ENCODE peak calls at places on chromosomes 7 and 10, in eight cellular contexts. K is lower lobe of right lung; M is MM.1S; T is CD8-positive, alpha-beta T cell; E is IMR-90; J is astrocyte; O is body of pancreas; R is left ventricle myocardium inferior. I is an unnamed sample. For H3K4me1, the result is how much of the 10 kb centered on the place peaks cover.

GRCh38 chr7:28708033-28708451 is 250.1 kb downstream of the TRIL start:
- DNase-seq in K (no peak), M (no peak), T (no peak), E (peak), J (peak), O (no peak), R (no peak), I (no peak)

GRCh38 chr7:133672866-133673265 is 420.0 kb downstream of the EXOC4 start:
- DNase-seq in K (no peak), M (no peak), T (no peak), E (no peak), J (no peak), O (no peak), R (no peak), I (no peak)

GRCh38 chr7:100586266-100587025 is at the start of gene FBXO24:
- DNase-seq in K (peak), M (peak), T (peak), E (peak), J (peak), O (peak), R (peak), I (peak)

GRCh38 chr7:6226194-6226799 is 46.1 kb downstream of the CYTH3 start:
- DNase-seq in K (no peak), M (no peak), T (no peak), E (peak), J (peak), O (no peak), R (no peak), I (no peak)

GRCh38 chr10:88964360-88964759 is 11.8 kb upstream of the ACTA2 start:
- DNase-seq in K (no peak), M (no peak), T (no peak), E (no peak), J (no peak), O (no peak), R (no peak), I (no peak)

GRCh38 chr7:6294839-6295238 is 22.4 kb upstream of the CYTH3 start:
- DNase-seq in K (no peak), M (no peak), T (no peak), E (no peak), J (no peak), O (no peak), R (no peak), I (no peak)

GRCh38 chr10:105188737-105189463 is 547.8 kb downstream of the SORCS3 start:
- DNase-seq in K (no peak), M (no peak), T (no peak), E (no peak), J (peak), O (no peak), R (no peak), I (no peak)

GRCh38 chr7:16638282-16639265 is 7.0 kb downstream of the ANKMY2 start:
- DNase-seq in K (no peak), M (no peak), T (no peak), E (no peak), J (no peak), O (no peak), R (no peak), I (no peak)

GRCh38 chr10:69681436-69681835 is 51.4 kb downstream of the FAM241B start:
- DNase-seq in K (no peak), M (no peak), T (no peak), E (no peak), J (no peak), O (no peak), R (no peak), I (no peak)

GRCh38 chr7:75679060-75679459 is 59.7 kb downstream of the HIP1 start:
- DNase-seq in K (no peak), M (no peak), T (no peak), E (no peak), J (no peak), O (no peak), R (no peak), I (no peak)

GRCh38 chr10:110022716-110023504 is 15.1 kb downstream of the ADD3 start:
- DNase-seq in K (no peak), M (no peak), T (no peak), E (no peak), J (no peak), O (no peak), R (no peak), I (no peak)

GRCh38 chr7:156155988-156156733 is 343.9 kb upstream of the SHH start:
- DNase-seq in K (no peak), M (no peak), T (no peak), E (no peak), J (no peak), O (no peak), R (no peak), I (no peak)

GRCh38 chr10:17768957-17769356 is 17.0 kb downstream of the TMEM236 start:
- DNase-seq in K (no peak), M (no peak), T (no peak), E (peak), J (peak), O (no peak), R (no peak), I (no peak)

GRCh38 chr10:12909836-12910185 is 91.7 kb downstream of the CCDC3 start:
- DNase-seq in K (no peak), M (no peak), T (no peak), E (peak), J (no peak), O (no peak), R (no peak), I (no peak)

GRCh38 chr10:5094265-5095205 is at the start of gene AKR1C3:
- DNase-seq in K (no peak), M (peak), T (no peak), E (peak), J (peak), O (peak), R (no peak), I (no peak)

GRCh38 chr10:48450811-48451466 is 144.5 kb downstream of the MAPK8 start:
- DNase-seq in K (no peak), M (no peak), T (peak), E (no peak), J (no peak), O (no peak), R (no peak), I (no peak)

GRCh38 chr7:29156798-29157461 is 10.6 kb upstream of the CPVL start:
- DNase-seq in K (no peak), M (no peak), T (no peak), E (no peak), J (no peak), O (no peak), R (no peak), I (no peak)

GRCh38 chr7:64469673-64470072 is 93.2 kb downstream of the ZNF680 start:
- DNase-seq in K (no peak), M (no peak), T (no peak), E (no peak), J (no peak), O (no peak), R (no peak), I (no peak)

GRCh38 chr10:11279286-11279685 is 261.6 kb downstream of the CELF2 start:
- DNase-seq in K (no peak), M (no peak), T (peak), E (no peak), J (no peak), O (no peak), R (no peak), I (no peak)

GRCh38 chr10:29941476-29941875 is 117.9 kb downstream of the JCAD start:
- DNase-seq in K (no peak), M (no peak), T (no peak), E (no peak), J (no peak), O (no peak), R (no peak), I (no peak)

GRCh38 chr10:127997937-127998336 is 91.0 kb downstream of the PTPRE start:
- DNase-seq in K (no peak), M (no peak), T (no peak), E (no peak), J (no peak), O (no peak), R (no peak), I (no peak)

DNA sequence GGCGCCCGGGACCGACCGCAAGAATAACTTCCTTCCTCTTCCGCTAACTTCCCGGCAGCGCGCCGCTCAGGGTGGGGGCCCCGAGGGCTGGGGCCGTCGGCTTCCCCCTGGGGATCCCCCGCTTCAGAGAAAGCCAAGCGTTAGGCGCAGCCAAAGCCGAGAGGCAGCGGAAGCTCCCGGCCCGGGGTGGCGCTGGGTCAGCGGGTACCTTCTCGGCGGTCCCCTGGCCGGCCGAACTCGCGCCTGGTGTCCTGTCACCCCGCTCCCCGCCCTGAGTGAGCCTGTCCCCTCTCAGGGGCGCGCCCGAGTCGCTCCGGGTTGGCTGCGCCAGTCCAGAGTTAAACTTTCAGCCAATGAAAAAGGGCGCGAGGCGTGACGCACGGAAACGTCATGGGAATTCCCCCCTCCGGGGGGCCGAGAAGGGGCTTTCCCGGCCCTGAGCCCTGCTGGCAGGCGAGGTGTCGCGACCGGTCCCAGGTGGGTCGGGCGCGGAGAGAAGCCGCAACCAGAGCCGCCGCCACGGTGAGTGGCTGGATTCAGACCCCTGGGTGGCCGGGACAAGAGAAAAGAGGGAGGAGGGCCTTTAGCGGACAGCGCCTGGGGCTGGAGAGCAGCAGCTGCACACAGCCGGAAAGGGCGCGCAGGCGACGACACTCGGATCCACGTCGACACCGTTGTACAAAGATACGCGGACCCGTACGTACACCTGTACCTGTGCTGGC is 1.3 kb upstream of the NFKB2 start:
- DNase-seq in K (peak), M (peak), T (peak), E (peak), J (peak), O (peak), R (peak), I (peak)
- TF ChIP-seq CTCF in K (peak), M (no peak), T (no peak), E (no peak), J (peak), O (peak), R (peak), I (no peak)

GRCh38 chr7:107105591-107106245 is 61.2 kb downstream of the PRKAR2B start:
- DNase-seq in K (no peak), M (no peak), T (no peak), E (no peak), J (no peak), O (no peak), R (no peak), I (no peak)

GRCh38 chr7:107108951-107109350 is 59.9 kb upstream of the HBP1 start:
- DNase-seq in K (no peak), M (no peak), T (no peak), E (no peak), J (no peak), O (no peak), R (no peak), I (no peak)

GRCh38 chr7:107100824-107101223 is 56.3 kb downstream of the PRKAR2B start:
- DNase-seq in K (no peak), M (no peak), T (no peak), E (no peak), J (no peak), O (no peak), R (no peak), I (no peak)

DNA sequence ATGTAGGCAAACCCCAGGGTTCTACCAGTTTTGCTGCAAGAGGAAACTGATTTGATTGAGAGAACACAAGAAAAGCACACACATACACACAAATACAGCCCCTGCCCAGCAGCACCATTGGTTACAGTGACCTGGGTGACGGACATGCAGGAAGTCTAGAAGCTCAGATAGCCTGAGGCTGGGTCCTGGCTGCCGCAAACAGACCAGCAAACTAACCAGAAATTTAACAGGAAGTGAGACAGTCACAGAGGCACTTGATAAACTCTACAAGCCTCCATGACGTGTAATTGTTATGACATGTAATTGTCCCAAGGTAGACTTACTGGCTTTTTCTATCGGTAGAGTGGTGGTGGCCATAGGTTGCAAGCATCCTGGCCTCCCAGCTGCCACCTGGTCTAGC is 58.9 kb downstream of the PRKAR2B start:
- DNase-seq in K (no peak), M (no peak), T (no peak), E (peak), J (peak), O (no peak), R (no peak), I (no peak)
- H3K4me3 ChIP-seq in K (no peak), M (no peak), T (no peak), E (no peak), J (no peak), O (no peak), R (no peak), I (no peak)

GRCh38 chr7:80833289-80834104 is 85.4 kb downstream of the SEMA3C start:
- DNase-seq in K (no peak), M (no peak), T (no peak), E (peak), J (peak), O (no peak), R (no peak), I (no peak)
- H3K4me1 ChIP-seq in K (under half), M (under half), T (under half), E (under half), J (under half), O (under half), R (under half), I (under half)

DNA sequence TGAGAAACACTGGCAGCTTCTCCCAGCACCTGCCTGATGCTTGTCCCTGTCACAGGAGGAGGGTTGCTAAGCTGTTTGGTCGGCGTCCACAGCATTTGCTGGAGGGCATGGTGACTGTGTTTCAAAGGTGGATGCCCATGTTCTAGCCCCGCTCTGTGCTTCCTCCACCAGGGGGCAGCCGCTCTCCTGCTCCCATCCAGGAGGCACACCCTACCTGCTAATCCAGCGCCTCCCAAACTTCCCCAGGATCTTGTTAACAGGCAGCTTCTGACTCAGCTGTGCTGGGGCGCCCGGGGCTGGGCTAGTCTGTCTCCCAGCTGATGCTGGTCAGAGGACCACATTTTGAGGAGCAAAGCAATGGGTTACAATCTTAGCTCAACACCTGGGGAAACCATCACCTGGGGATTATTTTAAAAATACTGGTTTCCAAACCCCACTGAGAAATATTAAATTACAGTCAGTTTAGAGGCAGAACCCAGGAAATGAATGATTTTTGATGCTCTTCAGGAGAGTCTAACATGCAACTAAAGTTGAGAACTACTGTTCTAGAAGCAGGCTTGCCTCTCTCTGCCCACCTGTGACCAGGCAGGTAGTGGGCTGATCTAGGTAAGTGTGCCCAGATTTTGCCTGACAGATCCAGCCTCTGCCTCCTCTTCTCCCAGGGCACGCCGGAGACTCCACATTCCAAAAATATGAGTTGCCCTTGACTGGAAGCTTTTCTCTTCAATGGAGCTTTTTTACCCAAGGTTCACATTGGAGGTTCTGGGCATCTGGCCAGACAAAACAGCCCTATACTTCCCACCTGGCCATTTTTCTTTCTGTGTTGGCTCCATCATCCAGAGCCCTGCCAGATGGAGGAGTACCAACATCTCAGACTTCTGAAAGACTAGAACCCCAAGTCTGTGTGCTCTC is 92.7 kb upstream of the GPR26 start:
- DNase-seq in K (peak), M (peak), T (no peak), E (no peak), J (no peak), O (peak), R (peak), I (no peak)
- TF ChIP-seq CTCF in K (peak), M (peak), T (peak), E (no peak), J (no peak), O (peak), R (peak), I (peak)

DNA sequence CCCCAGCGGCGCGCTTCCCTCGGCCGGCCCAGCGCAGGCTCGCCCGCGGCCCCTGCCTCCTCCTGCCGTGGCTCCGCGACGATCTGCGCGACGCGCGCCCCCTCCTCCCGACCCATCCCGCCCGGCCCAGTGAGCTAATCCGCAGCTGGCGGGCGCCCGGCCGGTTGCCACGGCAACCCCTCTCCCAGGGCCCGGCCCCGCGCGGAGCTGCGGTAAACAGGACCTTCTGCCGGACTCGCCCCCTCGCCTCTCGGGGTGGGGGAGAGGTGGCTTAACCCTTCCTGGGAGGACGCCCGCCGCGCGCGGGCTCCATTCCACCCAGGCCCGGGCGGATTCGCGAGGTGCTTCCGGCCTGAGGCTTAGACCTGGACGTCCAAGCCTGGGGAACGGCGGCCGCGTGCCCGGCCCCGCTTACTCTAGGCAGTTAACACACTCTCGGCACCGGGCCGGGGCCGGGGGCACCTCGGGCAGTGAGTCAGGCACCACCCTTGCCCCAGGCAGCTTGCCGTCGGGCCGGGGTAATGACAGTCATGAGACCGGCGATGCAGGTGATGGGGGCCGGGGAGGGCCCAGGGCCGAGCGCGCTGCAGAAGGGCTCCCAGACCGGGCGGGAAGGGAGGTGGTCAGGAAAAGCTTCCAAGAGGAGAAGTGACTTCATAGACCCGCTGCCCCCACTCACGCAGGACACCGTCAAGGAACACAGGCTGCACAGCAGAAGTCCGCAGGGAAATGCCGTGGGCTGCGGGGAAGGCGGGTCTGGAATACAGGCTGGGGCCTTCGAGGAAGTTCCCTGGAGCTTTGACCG is at the start of gene DENND2A:
- DNase-seq in K (peak), M (no peak), T (no peak), E (peak), J (peak), O (peak), R (peak), I (peak)
- H3K4me3 ChIP-seq in K (peak), M (no peak), T (peak), E (peak), J (peak), O (no peak), R (peak), I (no peak)